ENCODE peak calls at places on chromosomes 3 and 15, in four cellular contexts. D is aorta, K is tibial artery, R is cardiac muscle cell. A is an unnamed sample.

GRCh38 chr15:50751394-50751793 is 14.1 kb downstream of the SPPL2A start:
- DNase-seq in K (no peak), D (no peak), R (no peak), A (no peak)

GRCh38 chr3:81476652-81477051 is 284.8 kb downstream of the GBE1 start:
- DNase-seq in R (no peak), D (no peak), K (no peak), A (no peak)

GRCh38 chr3:150414273-150414672 is 6.2 kb downstream of the TSC22D2 start:
- DNase-seq in D (no peak), K (no peak), R (peak; percentile 60), A (no peak)

GRCh38 chr3:48928679-48929078 is 10.0 kb downstream of the ARIH2 start:
- DNase-seq in D (no peak), K (no peak), R (peak; percentile 33), A (no peak)

GRCh38 chr15:38454687-38455071 is 752 bp downstream of the FAM98B start:
- DNase-seq in K (no peak), R (no peak), D (no peak), A (no peak)

GRCh38 chr3:159253860-159254259 is 452.0 kb downstream of the MFSD1 start:
- DNase-seq in K (no peak), D (no peak), R (no peak), A (no peak)

GRCh38 chr15:67556964-67557570 is 14.6 kb downstream of the MAP2K5 start:
- DNase-seq in K (no peak), R (no peak), D (no peak), A (no peak)

GRCh38 chr3:151203053-151203420 is at the start of gene GPR171:
- DNase-seq in K (no peak), D (no peak), R (no peak), A (no peak)

GRCh38 chr15:57619746-57620145 is 28.0 kb downstream of the MYZAP start:
- DNase-seq in K (no peak), D (no peak), R (no peak), A (no peak)

GRCh38 chr3:117788086-117788485 is 1078.5 kb downstream of the TUSC7 start:
- DNase-seq in K (peak; percentile 25), D (peak; percentile 55), R (peak; percentile 23), A (no peak)

GRCh38 chr3:171328419-171329082 is 131.7 kb downstream of the TNIK start:
- DNase-seq in K (peak; percentile 44), D (no peak), R (peak; percentile 47), A (peak; percentile 45)

GRCh38 chr3:185677146-185677829 is 91.2 kb downstream of the SENP2 start:
- DNase-seq in R (peak; percentile 83), K (no peak), D (no peak), A (no peak)

GRCh38 chr3:113629941-113630340 is 66.5 kb downstream of the USF3 start:
- DNase-seq in D (no peak), R (no peak), K (no peak), A (no peak)

GRCh38 chr15:75577401-75578205 is 1.5 kb downstream of the PTPN9 start:
- DNase-seq in K (no peak), R (peak; percentile 32), D (no peak), A (no peak)

GRCh38 chr3:111595239-111595638 is at the start of gene ZBED2:
- DNase-seq in D (no peak), K (no peak), R (no peak), A (peak; percentile 64)

GRCh38 chr3:158528306-158528705 is 42.7 kb upstream of the MLF1 start:
- DNase-seq in D (no peak), K (no peak), R (no peak), A (no peak)

GRCh38 chr3:45082139-45082538 is 56.0 kb downstream of the CLEC3B start:
- DNase-seq in D (no peak), R (peak; percentile 51), K (no peak), A (no peak)

GRCh38 chr3:45906681-45907220 is 20.4 kb downstream of the CCR9 start:
- DNase-seq in K (no peak), D (no peak), R (peak; percentile 70), A (no peak)

GRCh38 chr15:59649603-59650002 is 7.7 kb downstream of the GTF2A2 start:
- DNase-seq in K (no peak), R (no peak), D (no peak), A (no peak)

GRCh38 chr3:22734207-22734606 is 468.9 kb upstream of the UBE2E2 start:
- DNase-seq in D (no peak), R (no peak), K (no peak), A (no peak)

GRCh38 chr15:71125831-71126453 is 10.7 kb downstream of the THSD4 start:
- DNase-seq in R (no peak), D (no peak), K (no peak), A (no peak)

GRCh38 chr3:131216801-131217200 is 164.8 kb upstream of the NUDT16 start:
- DNase-seq in R (peak; percentile 81), K (peak; percentile 32), D (peak; percentile 54), A (no peak)

GRCh38 chr3:63192248-63192647 is 85.9 kb upstream of the SYNPR start:
- DNase-seq in D (no peak), R (no peak), K (no peak), A (no peak)

GRCh38 chr3:187783098-187783497 is 37.8 kb upstream of the BCL6 start:
- DNase-seq in R (peak; percentile 92), D (no peak), K (no peak), A (no peak)

GRCh38 chr3:13348100-13348499 is 72.0 kb downstream of the NUP210 start:
- DNase-seq in D (no peak), R (no peak), K (no peak), A (no peak)
- H3K4me1 ChIP-seq in D (no peaks in the 10 kb centered on the region), R (peaks cover 12% of the 10 kb centered on the region), K (no peaks in the 10 kb centered on the region), A (no peaks in the 10 kb centered on the region)

GRCh38 chr15:74008901-74009300 is 14.4 kb downstream of the PML start:
- DNase-seq in K (no peak), R (no peak), D (no peak), A (no peak)
- H3K4me1 ChIP-seq in K (no peaks in the 10 kb centered on the region), R (no peaks in the 10 kb centered on the region), D (peaks cover 1% of the 10 kb centered on the region), A (peaks cover 90% of the 10 kb centered on the region)

GRCh38 chr15:77064539-77065308 is 6.2 kb downstream of the TSPAN3 start:
- DNase-seq in K (no peak), R (no peak), D (no peak), A (no peak)
- H3K4me1 ChIP-seq in K (no peaks in the 10 kb centered on the region), R (peaks cover 59% of the 10 kb centered on the region), D (peaks cover 5% of the 10 kb centered on the region), A (peaks cover 62% of the 10 kb centered on the region)

DNA sequence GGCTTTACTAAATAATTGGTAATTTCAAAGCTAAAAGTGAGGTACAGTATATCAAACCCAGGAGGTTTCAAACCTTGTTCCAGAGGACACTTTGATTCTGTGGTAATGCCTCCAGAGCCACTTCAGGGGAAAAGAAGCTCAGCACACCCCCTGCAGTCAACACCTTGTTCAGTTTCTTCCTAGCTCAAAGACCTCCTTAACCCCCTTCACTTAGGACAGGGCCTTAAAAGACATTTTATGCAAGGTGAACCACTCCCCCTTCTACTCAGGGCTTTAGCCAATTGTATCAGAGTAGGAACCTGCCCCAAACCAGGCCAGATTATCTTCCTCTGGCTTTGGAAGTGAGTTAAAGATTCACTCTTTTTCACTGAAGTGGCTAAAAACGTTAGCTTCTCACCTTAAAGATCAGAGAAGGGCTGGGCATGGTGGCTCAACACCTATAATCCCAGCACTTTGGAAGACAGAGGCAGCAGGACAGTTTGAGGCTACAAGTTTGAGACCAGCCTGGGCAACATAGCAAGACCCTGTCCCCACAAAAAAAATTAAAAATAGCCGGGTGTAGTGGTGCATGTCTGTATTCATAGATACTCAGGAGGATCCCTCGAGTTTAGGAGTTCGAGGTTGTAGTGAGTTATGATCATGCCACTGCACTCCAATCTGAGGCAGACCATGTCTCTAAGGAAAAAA is 3.4 kb downstream of the DENND6A start:
- DNase-seq in K (no peak), D (no peak), R (no peak), A (no peak)
- H3K4me1 ChIP-seq in K (no peaks in the 10 kb centered on the region), D (peaks cover 3% of the 10 kb centered on the region), R (peaks cover 3% of the 10 kb centered on the region), A (peaks cover 6% of the 10 kb centered on the region)

A was measured in left lung.